ENCODE peak calls at places on chromosomes 12 and 14, in five cellular contexts. One of them, this sample, is unnamed. For H3K4me1, the result is how much of the 10 kb centered on the place peaks cover.

GRCh38 chr14:31010935-31011334 is 14.5 kb upstream of the AP4S1 start:
- DNase-seq in OCI-LY7: no peak
- DNase-seq in osteoblast: no peak
- DNase-seq in CD4-positive, CD25-positive, alpha-beta regulatory T cell: no peak
- DNase-seq in mammary epithelial cell: no peak
- DNase-seq in this sample: no peak

GRCh38 chr14:32252030-32252670 is 49.1 kb upstream of the RNU6-8 start:
- DNase-seq in OCI-LY7: peak
- DNase-seq in osteoblast: no peak
- DNase-seq in CD4-positive, CD25-positive, alpha-beta regulatory T cell: peak
- DNase-seq in mammary epithelial cell: peak
- DNase-seq in this sample: peak

GRCh38 chr12:19779393-19780056 is 340.2 kb downstream of the AEBP2 start:
- DNase-seq in OCI-LY7: no peak
- DNase-seq in osteoblast: peak
- DNase-seq in CD4-positive, CD25-positive, alpha-beta regulatory T cell: no peak
- DNase-seq in mammary epithelial cell: no peak
- DNase-seq in this sample: no peak

GRCh38 chr12:92170050-92170449 is 24.4 kb upstream of the BTG1 start:
- DNase-seq in OCI-LY7: no peak
- DNase-seq in osteoblast: no peak
- DNase-seq in CD4-positive, CD25-positive, alpha-beta regulatory T cell: no peak
- DNase-seq in mammary epithelial cell: no peak
- DNase-seq in this sample: no peak

GRCh38 chr12:107322063-107322462 is 228.7 kb upstream of the CRY1 start:
- DNase-seq in OCI-LY7: no peak
- DNase-seq in osteoblast: peak
- DNase-seq in CD4-positive, CD25-positive, alpha-beta regulatory T cell: peak
- DNase-seq in mammary epithelial cell: no peak
- DNase-seq in this sample: no peak

GRCh38 chr12:101793401-101793800 is 37.4 kb downstream of the GNPTAB start:
- DNase-seq in OCI-LY7: no peak
- DNase-seq in osteoblast: peak
- DNase-seq in CD4-positive, CD25-positive, alpha-beta regulatory T cell: peak
- DNase-seq in mammary epithelial cell: peak
- DNase-seq in this sample: no peak

GRCh38 chr14:35414365-35414764 is 9.8 kb upstream of the NFKBIA start:
- DNase-seq in OCI-LY7: no peak
- DNase-seq in osteoblast: no peak
- DNase-seq in CD4-positive, CD25-positive, alpha-beta regulatory T cell: no peak
- DNase-seq in mammary epithelial cell: no peak
- DNase-seq in this sample: no peak

GRCh38 chr14:80567905-80568512 is 356.7 kb upstream of the DIO2 start:
- DNase-seq in OCI-LY7: no peak
- DNase-seq in osteoblast: no peak
- DNase-seq in CD4-positive, CD25-positive, alpha-beta regulatory T cell: no peak
- DNase-seq in mammary epithelial cell: peak
- DNase-seq in this sample: no peak

GRCh38 chr12:754238-754816 is 1.9 kb downstream of the WNK1 start:
- DNase-seq in OCI-LY7: peak
- DNase-seq in osteoblast: peak
- DNase-seq in CD4-positive, CD25-positive, alpha-beta regulatory T cell: no peak
- DNase-seq in mammary epithelial cell: peak
- DNase-seq in this sample: peak

GRCh38 chr12:15880721-15881120 is 1.5 kb upstream of the STRAP start:
- DNase-seq in OCI-LY7: no peak
- DNase-seq in osteoblast: no peak
- DNase-seq in CD4-positive, CD25-positive, alpha-beta regulatory T cell: no peak
- DNase-seq in mammary epithelial cell: no peak
- DNase-seq in this sample: no peak

GRCh38 chr12:128486951-128487350 is 220.0 kb downstream of the TMEM132C start:
- DNase-seq in OCI-LY7: no peak
- DNase-seq in osteoblast: no peak
- DNase-seq in CD4-positive, CD25-positive, alpha-beta regulatory T cell: no peak
- DNase-seq in mammary epithelial cell: no peak
- DNase-seq in this sample: no peak

GRCh38 chr12:4156317-4156716 is 117.2 kb upstream of the CCND2 start:
- DNase-seq in OCI-LY7: no peak
- DNase-seq in osteoblast: no peak
- DNase-seq in CD4-positive, CD25-positive, alpha-beta regulatory T cell: no peak
- DNase-seq in mammary epithelial cell: no peak
- DNase-seq in this sample: no peak

GRCh38 chr12:3684449-3685051 is 68.4 kb downstream of the CRACR2A start:
- DNase-seq in OCI-LY7: no peak
- DNase-seq in osteoblast: no peak
- DNase-seq in CD4-positive, CD25-positive, alpha-beta regulatory T cell: no peak
- DNase-seq in mammary epithelial cell: no peak
- DNase-seq in this sample: no peak

GRCh38 chr12:122183588-122183940 is 641 bp downstream of the LRRC43 start:
- DNase-seq in OCI-LY7: no peak
- DNase-seq in osteoblast: no peak
- DNase-seq in CD4-positive, CD25-positive, alpha-beta regulatory T cell: no peak
- DNase-seq in mammary epithelial cell: no peak
- DNase-seq in this sample: no peak

GRCh38 chr12:122185494-122186082 is 2.7 kb downstream of the LRRC43 start:
- DNase-seq in OCI-LY7: no peak
- DNase-seq in osteoblast: peak
- DNase-seq in CD4-positive, CD25-positive, alpha-beta regulatory T cell: no peak
- DNase-seq in mammary epithelial cell: no peak
- DNase-seq in this sample: no peak

GRCh38 chr12:122185079-122185478 is 2.2 kb downstream of the LRRC43 start:
- DNase-seq in OCI-LY7: no peak
- DNase-seq in osteoblast: no peak
- DNase-seq in CD4-positive, CD25-positive, alpha-beta regulatory T cell: no peak
- DNase-seq in mammary epithelial cell: no peak
- DNase-seq in this sample: no peak

GRCh38 chr12:122184522-122184921 is 1.6 kb downstream of the LRRC43 start:
- DNase-seq in OCI-LY7: no peak
- DNase-seq in osteoblast: no peak
- DNase-seq in CD4-positive, CD25-positive, alpha-beta regulatory T cell: no peak
- DNase-seq in mammary epithelial cell: no peak
- DNase-seq in this sample: no peak

DNA sequence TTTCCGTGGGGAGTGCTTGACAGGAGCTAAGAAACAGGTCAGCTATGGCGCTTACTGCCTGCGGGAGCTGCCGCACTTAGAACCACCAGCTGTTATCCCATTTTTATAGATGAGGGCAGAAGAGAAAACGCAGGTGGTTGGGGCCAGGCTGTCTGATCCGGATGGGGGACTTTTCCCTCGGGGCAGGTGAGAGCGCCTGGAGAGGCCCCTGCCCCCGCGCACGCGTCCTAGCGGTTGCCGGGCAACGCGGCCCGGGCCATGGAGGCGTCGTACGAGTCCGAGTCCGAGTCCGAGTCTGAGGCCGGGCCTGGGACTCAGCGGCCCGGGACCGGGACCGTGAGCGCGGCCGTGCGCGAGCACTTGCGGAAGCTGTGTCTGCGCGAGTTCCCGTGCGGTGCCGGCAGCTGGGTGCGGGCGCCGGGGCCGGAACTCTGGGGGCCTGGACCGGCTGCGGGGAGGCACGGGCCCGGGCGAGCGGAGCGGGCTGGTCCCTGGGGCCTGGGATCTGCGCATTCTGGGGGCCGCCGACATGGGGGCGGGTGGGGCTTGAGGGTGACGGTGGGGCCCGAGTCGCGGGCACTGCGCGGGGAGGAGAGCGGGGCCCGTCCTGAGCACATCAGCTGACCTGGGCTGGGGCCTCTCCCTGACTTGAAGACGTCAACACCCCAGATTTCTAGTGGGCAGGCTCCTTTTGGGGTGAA is at the start of gene LRRC43:
- DNase-seq in OCI-LY7: no peak
- DNase-seq in osteoblast: peak
- DNase-seq in CD4-positive, CD25-positive, alpha-beta regulatory T cell: peak
- DNase-seq in mammary epithelial cell: peak
- DNase-seq in this sample: no peak
- H3K4me3 ChIP-seq in OCI-LY7: no peak
- H3K4me3 ChIP-seq in osteoblast: peak
- H3K4me3 ChIP-seq in CD4-positive, CD25-positive, alpha-beta regulatory T cell: no peak
- H3K4me3 ChIP-seq in mammary epithelial cell: no peak
- H3K4me3 ChIP-seq in this sample: no peak

GRCh38 chr14:64930085-64930843 is 12.3 kb downstream of the GPX2 start:
- DNase-seq in OCI-LY7: no peak
- DNase-seq in osteoblast: no peak
- DNase-seq in CD4-positive, CD25-positive, alpha-beta regulatory T cell: no peak
- DNase-seq in mammary epithelial cell: no peak
- DNase-seq in this sample: no peak
- H3K4me1 ChIP-seq in OCI-LY7: under half
- H3K4me1 ChIP-seq in osteoblast: under half
- H3K4me1 ChIP-seq in CD4-positive, CD25-positive, alpha-beta regulatory T cell: half or more
- H3K4me1 ChIP-seq in mammary epithelial cell: under half
- H3K4me1 ChIP-seq in this sample: under half

GRCh38 chr14:105483300-105484068 is 3.2 kb upstream of the CRIP1 start:
- DNase-seq in OCI-LY7: no peak
- DNase-seq in osteoblast: no peak
- DNase-seq in CD4-positive, CD25-positive, alpha-beta regulatory T cell: no peak
- DNase-seq in mammary epithelial cell: no peak
- DNase-seq in this sample: no peak

GRCh38 chr14:105484069-105484996 is 2.4 kb upstream of the CRIP1 start:
- DNase-seq in OCI-LY7: no peak
- DNase-seq in osteoblast: no peak
- DNase-seq in CD4-positive, CD25-positive, alpha-beta regulatory T cell: peak
- DNase-seq in mammary epithelial cell: no peak
- DNase-seq in this sample: no peak

GRCh38 chr14:105480807-105481801 is 5.6 kb upstream of the CRIP1 start:
- DNase-seq in OCI-LY7: peak
- DNase-seq in osteoblast: peak
- DNase-seq in CD4-positive, CD25-positive, alpha-beta regulatory T cell: peak
- DNase-seq in mammary epithelial cell: peak
- DNase-seq in this sample: peak

GRCh38 chr14:105481886-105482454 is 4.7 kb upstream of the CRIP1 start:
- DNase-seq in OCI-LY7: peak
- DNase-seq in osteoblast: peak
- DNase-seq in CD4-positive, CD25-positive, alpha-beta regulatory T cell: peak
- DNase-seq in mammary epithelial cell: peak
- DNase-seq in this sample: peak

GRCh38 chr14:105482486-105483110 is 4.1 kb upstream of the CRIP1 start:
- DNase-seq in OCI-LY7: no peak
- DNase-seq in osteoblast: no peak
- DNase-seq in CD4-positive, CD25-positive, alpha-beta regulatory T cell: no peak
- DNase-seq in mammary epithelial cell: no peak
- DNase-seq in this sample: no peak
- H3K4me3 ChIP-seq in OCI-LY7: no peak
- H3K4me3 ChIP-seq in osteoblast: peak
- H3K4me3 ChIP-seq in CD4-positive, CD25-positive, alpha-beta regulatory T cell: no peak
- H3K4me3 ChIP-seq in mammary epithelial cell: no peak
- H3K4me3 ChIP-seq in this sample: peak

GRCh38 chr12:111431772-111432171 is 26.0 kb downstream of the SH2B3 start:
- DNase-seq in OCI-LY7: no peak
- DNase-seq in osteoblast: no peak
- DNase-seq in CD4-positive, CD25-positive, alpha-beta regulatory T cell: no peak
- DNase-seq in mammary epithelial cell: no peak
- DNase-seq in this sample: no peak

GRCh38 chr12:111430418-111431353 is 25.0 kb downstream of the SH2B3 start:
- DNase-seq in OCI-LY7: no peak
- DNase-seq in osteoblast: peak
- DNase-seq in CD4-positive, CD25-positive, alpha-beta regulatory T cell: peak
- DNase-seq in mammary epithelial cell: no peak
- DNase-seq in this sample: no peak

GRCh38 chr12:111428728-111429175 is 23.0 kb downstream of the SH2B3 start:
- DNase-seq in OCI-LY7: peak
- DNase-seq in osteoblast: peak
- DNase-seq in CD4-positive, CD25-positive, alpha-beta regulatory T cell: no peak
- DNase-seq in mammary epithelial cell: no peak
- DNase-seq in this sample: no peak

GRCh38 chr12:111428081-111428727 is 22.5 kb downstream of the SH2B3 start:
- DNase-seq in OCI-LY7: no peak
- DNase-seq in osteoblast: peak
- DNase-seq in CD4-positive, CD25-positive, alpha-beta regulatory T cell: no peak
- DNase-seq in mammary epithelial cell: no peak
- DNase-seq in this sample: no peak

DNA sequence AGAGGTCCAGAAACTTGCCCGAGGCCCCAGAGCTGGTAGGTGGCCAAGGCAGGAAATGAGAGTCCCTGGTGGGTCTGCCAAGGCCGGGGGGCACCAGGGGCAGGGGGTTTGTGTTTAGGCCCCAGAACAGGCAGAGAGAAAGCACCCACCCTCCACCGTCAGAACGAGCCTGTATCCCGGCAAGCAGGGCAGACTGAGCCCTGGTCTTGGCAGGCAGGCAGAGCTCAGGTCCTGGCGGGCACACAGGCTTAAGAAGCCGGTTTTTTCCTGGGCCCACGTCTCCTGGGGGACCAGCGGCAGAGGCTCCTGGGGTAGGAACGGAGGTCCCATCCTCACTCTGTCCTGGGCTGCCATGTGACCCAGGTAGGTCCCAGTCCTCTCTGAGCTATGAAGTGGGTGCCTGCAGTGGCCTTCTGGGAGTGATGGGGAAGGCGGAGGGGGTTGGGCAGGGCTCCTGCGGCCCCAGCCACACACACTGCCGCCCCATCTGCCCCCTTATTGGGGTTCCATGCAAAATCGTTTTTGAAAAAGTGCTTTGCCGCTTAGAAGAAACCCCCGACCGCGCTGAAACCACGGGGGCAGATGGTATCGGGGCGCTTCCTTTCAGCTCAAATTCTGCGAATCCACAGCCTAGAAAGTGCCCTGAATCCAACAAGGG is 24.2 kb downstream of the SH2B3 start:
- DNase-seq in OCI-LY7: no peak
- DNase-seq in osteoblast: peak
- DNase-seq in CD4-positive, CD25-positive, alpha-beta regulatory T cell: peak
- DNase-seq in mammary epithelial cell: no peak
- DNase-seq in this sample: no peak
- H3K4me1 ChIP-seq in OCI-LY7: half or more
- H3K4me1 ChIP-seq in osteoblast: half or more
- H3K4me1 ChIP-seq in CD4-positive, CD25-positive, alpha-beta regulatory T cell: half or more
- H3K4me1 ChIP-seq in mammary epithelial cell: under half
- H3K4me1 ChIP-seq in this sample: under half

GRCh38 chr14:92037989-92038388 is 1.9 kb downstream of the TRIP11 start:
- DNase-seq in OCI-LY7: no peak
- DNase-seq in osteoblast: peak
- DNase-seq in CD4-positive, CD25-positive, alpha-beta regulatory T cell: no peak
- DNase-seq in mammary epithelial cell: peak
- DNase-seq in this sample: no peak
- H3K4me3 ChIP-seq in OCI-LY7: peak
- H3K4me3 ChIP-seq in osteoblast: peak
- H3K4me3 ChIP-seq in CD4-positive, CD25-positive, alpha-beta regulatory T cell: peak
- H3K4me3 ChIP-seq in mammary epithelial cell: peak
- H3K4me3 ChIP-seq in this sample: peak

DNA sequence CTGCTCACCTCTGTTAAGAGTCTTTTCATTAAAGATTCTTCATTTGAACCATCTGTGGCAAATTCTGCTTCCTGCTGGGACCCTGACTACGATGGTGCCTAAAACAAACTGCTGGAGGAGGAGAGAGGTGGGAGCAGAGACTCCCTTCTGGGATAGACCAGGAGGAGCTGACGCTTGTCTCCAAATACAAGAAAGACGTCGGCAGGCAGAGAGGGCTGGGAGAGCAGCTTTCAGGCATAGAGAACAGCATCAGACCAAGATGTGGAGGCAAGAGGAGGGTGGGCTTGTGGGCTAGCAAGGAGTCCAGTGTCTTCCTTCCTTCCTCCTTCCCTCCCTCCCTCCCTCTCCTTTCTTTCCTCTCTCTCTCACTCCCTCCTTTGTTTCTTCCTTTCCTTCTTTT is 358.6 kb downstream of the VRK1 start:
- DNase-seq in OCI-LY7: no peak
- DNase-seq in osteoblast: no peak
- DNase-seq in CD4-positive, CD25-positive, alpha-beta regulatory T cell: no peak
- DNase-seq in mammary epithelial cell: no peak
- DNase-seq in this sample: no peak
- H3K4me1 ChIP-seq in OCI-LY7: under half
- H3K4me1 ChIP-seq in osteoblast: under half
- H3K4me1 ChIP-seq in CD4-positive, CD25-positive, alpha-beta regulatory T cell: under half
- H3K4me1 ChIP-seq in mammary epithelial cell: under half
- H3K4me1 ChIP-seq in this sample: under half